ENCODE peak calls at places on chromosomes 13 and 19, in eight cellular contexts. B is neural progenitor cell; W is NCI-H1417; E is HFF-Myc; J is progenitor cell of endocrine pancreas; G is astrocyte; N is CD4-positive, alpha-beta memory T cell; C is activated CD8-positive, alpha-beta memory T cell treated with anti-CD3 and anti-CD28 coated beads for 24 hours. A is an unnamed sample.

GRCh38 chr13:113656831-113657671 is 947 bp downstream of the ATP4B start:
- DNase-seq in C (no peak), E (no peak), B (no peak), G (no peak), N (no peak), W (no peak), J (no peak), A (no peak)

GRCh38 chr13:32267836-32268439 is 47.2 kb downstream of the ZAR1L start:
- DNase-seq in C (peak), N (peak), J (peak), E (no peak), G (no peak), B (peak), W (peak), A (peak)

GRCh38 chr13:45280751-45281634 is 60.0 kb downstream of the TPT1 start:
- DNase-seq in C (peak), W (peak), J (no peak), E (no peak), N (peak), G (peak), B (peak), A (no peak)

GRCh38 chr19:21109116-21109515 is 27.1 kb downstream of the ZNF714 start:
- DNase-seq in B (no peak), W (no peak), E (no peak), C (no peak), J (no peak), N (no peak), G (peak), A (no peak)

GRCh38 chr13:66703597-66703996 is 526.5 kb downstream of the PCDH9 start:
- DNase-seq in B (no peak), E (no peak), W (no peak), G (no peak), N (no peak), C (no peak), J (no peak), A (no peak)

GRCh38 chr13:26616126-26616525 is 58.6 kb downstream of the WASF3 start:
- DNase-seq in G (peak), N (no peak), C (no peak), B (no peak), E (no peak), J (no peak), W (no peak), A (no peak)

GRCh38 chr13:21925720-21926119 is 254.8 kb downstream of the FGF9 start:
- DNase-seq in N (no peak), W (no peak), B (no peak), J (no peak), E (no peak), C (no peak), G (no peak), A (no peak)

GRCh38 chr13:102128216-102128800 is 273.5 kb downstream of the FGF14 start:
- DNase-seq in E (peak), G (peak), C (no peak), W (no peak), J (no peak), N (no peak), B (no peak), A (no peak)

GRCh38 chr19:28234637-28235036 is 978.3 kb downstream of the UQCRFS1 start:
- DNase-seq in B (no peak), N (no peak), J (no peak), W (no peak), E (no peak), G (peak), C (no peak), A (no peak)

GRCh38 chr19:32837531-32837930 is 32.0 kb downstream of the SLC7A9 start:
- DNase-seq in N (no peak), J (no peak), E (no peak), C (no peak), B (no peak), W (no peak), G (no peak), A (no peak)

GRCh38 chr13:109415057-109415456 is 371.3 kb downstream of the IRS2 start:
- DNase-seq in N (no peak), B (no peak), W (no peak), E (no peak), C (no peak), G (no peak), J (no peak), A (no peak)

GRCh38 chr19:3185482-3186376 is at the start of gene NCLN:
- DNase-seq in W (peak), N (peak), G (peak), E (peak), J (peak), B (peak), C (peak), A (peak)

GRCh38 chr13:34250151-34250550 is 432.2 kb downstream of the RFC3 start:
- DNase-seq in W (no peak), G (peak), J (no peak), E (no peak), C (no peak), N (no peak), B (no peak), A (no peak)

GRCh38 chr19:10603084-10603872 is 16.2 kb upstream of the AP1M2 start:
- DNase-seq in B (peak), W (no peak), G (no peak), J (no peak), C (peak), N (peak), E (no peak), A (peak)

GRCh38 chr13:98293570-98294142 is 116.6 kb upstream of the RNF113B start:
- DNase-seq in E (no peak), N (no peak), G (no peak), B (no peak), J (no peak), C (no peak), W (no peak), A (no peak)

GRCh38 chr13:48873598-48873997 is 102.1 kb upstream of the FNDC3A start:
- DNase-seq in N (no peak), W (no peak), C (no peak), B (peak), J (no peak), G (peak), E (no peak), A (no peak)

GRCh38 chr13:113114511-113115362 is 7.9 kb upstream of the F10 start:
- DNase-seq in B (no peak), E (no peak), W (no peak), J (peak), N (no peak), C (no peak), G (no peak), A (no peak)

GRCh38 chr19:46049597-46049996 is 8.8 kb upstream of the IGFL4 start:
- DNase-seq in N (no peak), G (no peak), E (no peak), J (no peak), W (no peak), C (no peak), B (no peak), A (no peak)

GRCh38 chr13:49300716-49301589 is 53.2 kb downstream of the CDADC1 start:
- DNase-seq in B (peak), C (peak), E (peak), J (peak), W (peak), G (peak), N (peak), A (peak)

GRCh38 chr13:28451482-28452217 is 43.3 kb downstream of the FLT1 start:
- DNase-seq in N (no peak), C (no peak), J (no peak), G (no peak), W (no peak), E (no peak), B (peak), A (no peak)

GRCh38 chr13:107339209-107339608 is 771.3 kb upstream of the ARGLU1 start:
- DNase-seq in C (no peak), W (no peak), N (no peak), J (no peak), E (no peak), B (no peak), G (peak), A (no peak)

GRCh38 chr19:45506991-45507863 is at the start of gene VASP:
- DNase-seq in W (peak), B (peak), C (peak), N (peak), J (peak), E (no peak), G (peak), A (peak)

GRCh38 chr13:77930430-77930829 is 11.8 kb upstream of the EDNRB start:
- DNase-seq in N (no peak), C (no peak), B (no peak), W (no peak), G (no peak), J (no peak), E (no peak), A (no peak)

GRCh38 chr13:105219636-105220035 is 1315.8 kb downstream of the EFNB2 start:
- DNase-seq in J (no peak), N (no peak), G (peak), C (no peak), E (no peak), B (no peak), W (no peak), A (no peak)

GRCh38 chr13:29543230-29544215 is 52.0 kb downstream of the SLC7A1 start:
- DNase-seq in E (no peak), J (no peak), B (no peak), C (peak), G (peak), W (no peak), N (no peak), A (no peak)

GRCh38 chr19:8413593-8413923 is 453 bp downstream of the MARCHF2 start:
- DNase-seq in J (no peak), B (no peak), C (no peak), G (no peak), N (no peak), W (no peak), E (no peak), A (no peak)

GRCh38 chr19:3556978-3557460 is 367 bp downstream of the MFSD12 start:
- DNase-seq in C (peak), E (no peak), J (no peak), N (peak), W (peak), B (peak), G (peak), A (peak)

GRCh38 chr19:16202320-16203255 is 4.9 kb downstream of the AP1M1 start:
- DNase-seq in N (no peak), W (no peak), G (peak), J (no peak), C (no peak), B (no peak), E (no peak), A (no peak)

A was measured in effector CD4-positive, alpha-beta T cell.